ENCODE peak calls at places on chromosome 6, in six cellular contexts. I, O, B, X, Q and K are unnamed samples.

GRCh38 chr6:153956807-153957206 is 82.2 kb upstream of the OPRM1 start:
- DNase-seq in I (no peak), X (no peak), O (no peak), Q (no peak), B (no peak), K (no peak)

GRCh38 chr6:53725791-53726575 is 60.4 kb upstream of the KLHL31 start:
- DNase-seq in Q (peak), O (peak), B (peak), I (peak), X (peak), K (no peak)

GRCh38 chr6:137823826-137824501 is 43.1 kb upstream of the TNFAIP3 start:
- DNase-seq in X (no peak), Q (no peak), B (peak), I (no peak), O (peak), K (no peak)

GRCh38 chr6:15331629-15332241 is 85.9 kb downstream of the JARID2 start:
- DNase-seq in O (no peak), I (no peak), Q (no peak), X (no peak), B (no peak), K (no peak)

GRCh38 chr6:139474145-139475108 is 100.0 kb upstream of the CITED2 start:
- DNase-seq in Q (no peak), O (peak), B (peak), X (no peak), I (no peak), K (no peak)

GRCh38 chr6:95244749-95245148 is 332.6 kb upstream of the MANEA start:
- DNase-seq in Q (no peak), O (no peak), B (peak), I (no peak), X (no peak), K (no peak)

GRCh38 chr6:105810105-105810921 is 275.8 kb upstream of the PRDM1 start:
- DNase-seq in Q (no peak), I (no peak), O (peak), X (no peak), B (peak), K (no peak)

GRCh38 chr6:84408028-84408427 is 180.6 kb upstream of the CEP162 start:
- DNase-seq in Q (no peak), X (no peak), I (no peak), O (no peak), B (no peak), K (no peak)

GRCh38 chr6:1787894-1788293 is 178.2 kb downstream of the FOXC1 start:
- DNase-seq in X (no peak), Q (no peak), B (peak), O (no peak), I (no peak), K (no peak)

GRCh38 chr6:116561377-116562018 is 7.9 kb downstream of the CALHM4 start:
- DNase-seq in I (peak), B (peak), O (peak), X (no peak), Q (peak), K (no peak)

GRCh38 chr6:82959385-82959941 is 106.2 kb downstream of the UBE3D start:
- DNase-seq in I (no peak), B (peak), O (no peak), Q (peak), X (peak), K (no peak)

GRCh38 chr6:1285589-1286340 is 26.1 kb upstream of the FOXQ1 start:
- DNase-seq in Q (no peak), B (peak), X (no peak), O (no peak), I (no peak), K (no peak)

GRCh38 chr6:117072134-117072533 is 193.2 kb upstream of the VGLL2 start:
- DNase-seq in I (no peak), X (no peak), O (no peak), Q (no peak), B (no peak), K (no peak)

GRCh38 chr6:52098649-52099184 is 11.3 kb upstream of the PKHD1 start:
- DNase-seq in X (no peak), O (no peak), Q (no peak), B (no peak), I (no peak), K (no peak)

GRCh38 chr6:31180500-31180899 is 10.0 kb upstream of the POU5F1 start:
- DNase-seq in B (no peak), Q (peak), X (no peak), O (peak), I (no peak), K (no peak)

GRCh38 chr6:10939840-10940239 is 53.0 kb downstream of the SYCP2L start:
- DNase-seq in I (no peak), B (no peak), Q (no peak), X (no peak), O (no peak), K (no peak)

GRCh38 chr6:118669561-118669960 is 18.2 kb upstream of the CEP85L start:
- DNase-seq in X (no peak), Q (no peak), B (no peak), O (no peak), I (no peak), K (no peak)

GRCh38 chr6:722077-722524 is 29.2 kb upstream of the EXOC2 start:
- DNase-seq in Q (peak), X (no peak), B (peak), O (peak), I (peak), K (no peak)

GRCh38 chr6:33709605-33710295 is 1.8 kb downstream of the UQCC2 start:
- DNase-seq in B (no peak), Q (no peak), X (no peak), I (no peak), O (no peak), K (no peak)

GRCh38 chr6:30979076-30979475 is 4.4 kb upstream of the MUC21 start:
- DNase-seq in X (no peak), Q (no peak), O (no peak), I (no peak), B (no peak), K (no peak)

GRCh38 chr6:52423971-52424381 is 3.8 kb downstream of the EFHC1 start:
- DNase-seq in I (peak), X (no peak), B (peak), O (no peak), Q (no peak), K (no peak)

GRCh38 chr6:5130135-5130866 is 45.2 kb downstream of the PPP1R3G start:
- DNase-seq in O (no peak), X (no peak), I (no peak), B (no peak), Q (no peak), K (no peak)

GRCh38 chr6:53066059-53066406 is 829 bp downstream of the FBXO9 start:
- DNase-seq in O (peak), B (peak), X (no peak), Q (no peak), I (no peak), K (no peak)

GRCh38 chr6:125913864-125914351 is 42.7 kb upstream of the HINT3 start:
- DNase-seq in O (no peak), I (no peak), Q (no peak), X (no peak), B (peak), K (no peak)

GRCh38 chr6:16676978-16677377 is 84.3 kb downstream of the ATXN1 start:
- DNase-seq in I (peak), Q (no peak), O (no peak), X (no peak), B (peak), K (no peak)

GRCh38 chr6:153673214-153673613 is 365.8 kb upstream of the OPRM1 start:
- DNase-seq in X (no peak), B (no peak), Q (no peak), O (no peak), I (no peak), K (no peak)

GRCh38 chr6:167305796-167306195 is 14.7 kb downstream of the UNC93A start:
- DNase-seq in Q (no peak), B (no peak), I (no peak), O (no peak), X (no peak), K (no peak)

GRCh38 chr6:133815313-133815712 is 73.6 kb upstream of the TCF21 start:
- DNase-seq in O (no peak), X (no peak), I (no peak), Q (no peak), B (no peak), K (no peak)

GRCh38 chr6:133814797-133815196 is 74.1 kb upstream of the TCF21 start:
- DNase-seq in I (no peak), X (no peak), Q (no peak), O (no peak), B (peak), K (no peak)

GRCh38 chr6:133818320-133818719 is 70.6 kb upstream of the TCF21 start:
- DNase-seq in O (no peak), B (no peak), X (no peak), I (no peak), Q (no peak), K (no peak)

GRCh38 chr6:133820208-133820607 is 68.7 kb upstream of the TCF21 start:
- DNase-seq in O (no peak), B (no peak), X (no peak), Q (no peak), I (no peak), K (no peak)

GRCh38 chr6:133817460-133818047 is 71.4 kb upstream of the TCF21 start:
- DNase-seq in I (peak), X (peak), O (peak), Q (peak), B (no peak), K (no peak)
- TF ChIP-seq USF2 in I (no peak), X (no peak), O (no peak), Q (no peak), B (no peak), K (no peak)

DNA sequence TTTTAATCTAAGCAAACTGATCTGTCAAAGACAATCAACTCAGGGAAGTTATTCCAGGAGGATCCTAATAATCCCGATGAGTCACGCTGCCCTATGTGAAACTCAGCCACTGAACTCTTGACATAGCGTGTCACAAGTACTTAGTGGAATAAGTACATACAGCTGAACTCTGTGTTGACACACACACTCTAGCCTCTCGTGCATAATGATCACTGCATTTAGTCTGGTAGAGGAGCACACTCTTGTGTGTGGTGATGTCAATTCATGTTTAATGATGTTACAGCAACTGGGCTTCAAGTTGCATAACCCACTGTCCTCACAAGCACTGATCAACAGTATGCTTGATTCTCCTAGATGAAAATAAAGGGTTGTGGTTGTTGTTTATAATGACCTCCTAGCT is 148.3 kb downstream of the HACE1 start:
- DNase-seq in O (no peak), B (peak), X (no peak), I (peak), Q (no peak), K (no peak)
- TF ChIP-seq USF2 in O (no peak), B (no peak), X (no peak), I (no peak), Q (no peak), K (no peak)

DNA sequence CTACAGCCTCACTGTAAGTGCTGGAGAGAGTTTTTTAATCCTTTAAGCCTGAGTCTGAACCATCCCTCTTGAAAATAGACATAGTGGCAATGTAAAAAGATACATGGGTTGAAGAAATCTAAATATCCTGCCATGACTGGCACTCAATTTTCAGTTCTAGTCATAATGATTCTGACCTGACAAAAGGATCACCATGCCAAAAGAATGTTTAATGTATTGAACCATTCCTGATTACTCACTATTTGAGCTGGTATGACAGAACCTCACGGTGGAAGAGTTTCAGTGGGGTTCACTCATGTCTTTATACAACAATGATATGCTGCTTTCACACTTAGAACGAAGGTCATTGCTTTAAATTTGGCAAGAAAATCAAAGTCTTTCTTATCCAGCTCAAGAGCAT is 93.4 kb downstream of the HIVEP2 start:
- DNase-seq in O (no peak), Q (no peak), I (no peak), B (peak), X (no peak), K (peak)
- TF ChIP-seq USF2 in O (no peak), Q (no peak), I (no peak), B (no peak), X (no peak), K (no peak)

GRCh38 chr6:80959034-80959433 is 793.4 kb downstream of the TENT5A start:
- DNase-seq in I (no peak), B (no peak), Q (no peak), O (no peak), X (no peak), K (no peak)

GRCh38 chr6:80962382-80962781 is 790.1 kb downstream of the TENT5A start:
- DNase-seq in X (no peak), B (no peak), I (no peak), O (no peak), Q (no peak), K (no peak)

GRCh38 chr6:80956898-80957297 is 795.6 kb downstream of the TENT5A start:
- DNase-seq in Q (no peak), B (no peak), I (no peak), X (no peak), O (no peak), K (no peak)

DNA sequence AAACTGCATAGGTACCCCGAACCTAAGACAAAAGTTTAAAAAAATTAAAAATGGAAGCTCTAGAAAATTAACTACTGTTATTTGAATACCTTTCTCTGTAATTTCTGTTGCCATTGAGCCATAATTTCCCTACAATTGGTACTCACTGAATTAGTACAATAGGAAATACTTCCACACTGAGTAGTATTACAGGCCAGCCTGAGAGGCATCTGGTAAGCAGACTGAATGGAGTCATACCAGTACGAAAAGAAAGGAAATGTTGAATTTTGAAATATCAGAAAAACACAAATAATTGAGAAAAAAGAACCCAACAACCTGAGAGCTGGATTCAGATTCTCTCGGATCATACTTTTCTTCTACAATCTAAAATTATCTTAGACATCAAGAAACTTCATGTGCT is 791.3 kb downstream of the TENT5A start:
- DNase-seq in X (no peak), B (no peak), Q (no peak), O (no peak), I (no peak), K (no peak)
- TF ChIP-seq USF2 in X (no peak), B (no peak), Q (no peak), O (no peak), I (no peak), K (no peak)

GRCh38 chr6:6332873-6333272 is 12.4 kb upstream of the F13A1 start:
- DNase-seq in X (no peak), B (no peak), O (no peak), I (no peak), Q (no peak), K (peak)
- TF ChIP-seq USF2 in X (no peak), B (no peak), O (no peak), I (no peak), Q (no peak), K (no peak)

DNA sequence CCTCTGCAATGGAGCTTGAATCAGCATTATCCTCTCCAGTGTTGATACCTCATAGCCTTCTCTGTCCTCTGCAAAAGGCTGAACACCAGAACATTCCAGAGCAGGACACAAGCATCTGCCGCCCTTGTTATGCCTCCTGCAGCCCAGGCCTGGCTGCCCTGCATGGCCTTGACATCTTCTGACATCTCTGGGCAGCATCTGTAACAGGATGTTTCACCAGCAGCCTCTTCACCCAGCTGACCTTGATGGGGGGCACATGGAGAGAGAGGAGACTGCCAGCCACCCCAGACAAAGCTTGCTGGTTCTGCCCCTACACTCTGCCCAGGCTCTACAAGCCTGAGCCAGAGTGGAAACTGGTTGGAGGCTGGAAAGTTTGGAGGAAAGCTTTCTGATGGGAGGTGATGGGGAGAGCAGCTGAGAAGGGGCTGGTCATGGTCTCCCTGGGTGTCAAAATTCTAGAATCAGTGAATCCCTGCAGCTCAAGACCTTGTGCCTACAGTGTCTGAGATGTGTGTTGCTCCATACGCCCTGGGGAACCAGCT is 145.1 kb downstream of the MRPL14 start:
- DNase-seq in Q (no peak), O (no peak), B (no peak), I (no peak), X (no peak), K (no peak)
- TF ChIP-seq USF2 in Q (no peak), O (no peak), B (no peak), I (no peak), X (no peak), K (no peak)

GRCh38 chr6:144405173-144405572 is 120.0 kb downstream of the UTRN start:
- DNase-seq in Q (no peak), B (peak), X (no peak), I (no peak), O (no peak), K (no peak)

GRCh38 chr6:144410059-144410458 is 124.9 kb downstream of the UTRN start:
- DNase-seq in Q (no peak), X (no peak), O (no peak), I (no peak), B (no peak), K (no peak)

GRCh38 chr6:144406796-144407195 is 121.7 kb downstream of the UTRN start:
- DNase-seq in X (no peak), B (no peak), Q (no peak), I (no peak), O (no peak), K (no peak)

GRCh38 chr6:144411506-144412165 is 126.5 kb downstream of the UTRN start:
- DNase-seq in X (no peak), B (peak), Q (no peak), I (no peak), O (no peak), K (no peak)

GRCh38 chr6:144408151-144408550 is 123.0 kb downstream of the UTRN start:
- DNase-seq in O (no peak), X (no peak), I (no peak), Q (no peak), B (peak), K (no peak)
- TF ChIP-seq USF2 in O (no peak), X (no peak), I (no peak), Q (no peak), B (no peak), K (no peak)